ENCODE peak calls at places on chromosomes 13 and 19, in six cellular contexts. P, M, Z, K, H and G are unnamed samples.
A peak's percentile ranks its signal among the peaks of the same experiment; 100 is the strongest.

GRCh38 chr19:6066661-6067646 is 43.3 kb downstream of the RFX2 start:
- DNase-seq in K (peak; percentile 95), H (peak; percentile 99), Z (no peak), M (peak; percentile 93), P (no peak), G (no peak)

GRCh38 chr19:10155834-10156233 is 36.1 kb upstream of the EIF3G start:
- DNase-seq in M (no peak), P (no peak), K (no peak), H (peak; percentile 82), Z (no peak), G (no peak)

GRCh38 chr13:45941261-45941660 is 89.7 kb upstream of the SIAH3 start:
- DNase-seq in P (no peak), M (no peak), H (no peak), K (no peak), Z (no peak), G (no peak)

GRCh38 chr13:99467764-99468163 is 33.5 kb upstream of the TM9SF2 start:
- DNase-seq in K (no peak), Z (no peak), M (no peak), P (no peak), H (peak; percentile 83), G (no peak)

GRCh38 chr13:40579535-40579934 is 86.9 kb downstream of the FOXO1 start:
- DNase-seq in Z (no peak), M (no peak), H (no peak), K (no peak), P (no peak), G (no peak)

GRCh38 chr19:42441047-42441440 is 1.7 kb downstream of the CXCL17 start:
- DNase-seq in K (no peak), M (no peak), H (peak; percentile 8), Z (no peak), P (no peak), G (no peak)

GRCh38 chr19:14494910-14495677 is 833 bp downstream of the GIPC1 start:
- DNase-seq in K (no peak), Z (no peak), P (no peak), H (peak; percentile 51), M (no peak), G (no peak)

GRCh38 chr13:73075546-73075945 is 16.7 kb downstream of the KLF5 start:
- DNase-seq in K (peak; percentile 51), H (no peak), P (no peak), M (no peak), Z (no peak), G (no peak)

GRCh38 chr19:2488942-2489731 is 13.2 kb downstream of the GADD45B start:
- DNase-seq in H (peak; percentile 82), M (peak; percentile 62), Z (peak; percentile 62), P (no peak), K (peak; percentile 79), G (no peak)

GRCh38 chr13:34578917-34579316 is 363.2 kb upstream of the NBEA start:
- DNase-seq in Z (no peak), K (no peak), H (no peak), P (no peak), M (no peak), G (no peak)

GRCh38 chr19:734716-735115 is 16.2 kb upstream of the MISP start:
- DNase-seq in M (no peak), H (no peak), K (no peak), P (no peak), Z (no peak), G (no peak)

GRCh38 chr19:13211426-13212308 is 61.5 kb downstream of the IER2 start:
- DNase-seq in H (no peak), Z (no peak), P (no peak), M (no peak), K (no peak), G (peak; percentile 35)

GRCh38 chr19:40279120-40279551 is 6.0 kb downstream of the AKT2 start:
- DNase-seq in M (peak; percentile 80), H (peak; percentile 81), K (peak; percentile 49), P (no peak), Z (no peak), G (no peak)

GRCh38 chr19:29837448-29837961 is 25.7 kb downstream of the CCNE1 start:
- DNase-seq in K (no peak), M (no peak), H (no peak), Z (peak; percentile 80), P (no peak), G (no peak)

GRCh38 chr13:113448545-113448884 is 4.8 kb downstream of the ADPRHL1 start:
- DNase-seq in H (no peak), Z (no peak), M (peak; percentile 78), P (no peak), K (no peak), G (peak; percentile 88)

GRCh38 chr13:60612593-60612992 is 215.6 kb downstream of the TDRD3 start:
- DNase-seq in P (no peak), Z (no peak), M (no peak), H (no peak), K (no peak), G (no peak)

GRCh38 chr13:108807841-108808240 is 178.4 kb downstream of the MYO16 start:
- DNase-seq in H (no peak), P (no peak), M (no peak), K (no peak), Z (no peak), G (no peak)

GRCh38 chr19:10544242-10544752 is 593 bp downstream of the ATG4D start:
- DNase-seq in K (no peak), M (peak; percentile 17), P (peak; percentile 26), H (peak; percentile 58), Z (peak; percentile 17), G (peak; percentile 48)

GRCh38 chr19:49690656-49691242 is at the start of gene CPT1C:
- DNase-seq in Z (no peak), K (peak; percentile 73), P (peak; percentile 55), H (peak; percentile 91), M (peak; percentile 83), G (peak; percentile 95)

GRCh38 chr13:69776937-69777336 is 330.7 kb upstream of the ATXN8OS start:
- DNase-seq in K (no peak), Z (no peak), H (no peak), P (no peak), M (no peak), G (no peak)

GRCh38 chr19:52897149-52897935 is at the start of gene ZNF320:
- DNase-seq in M (peak; percentile 97), K (peak; percentile 98), H (peak; percentile 99), P (peak; percentile 81), Z (peak; percentile 7), G (peak; percentile 96)

GRCh38 chr19:46634045-46634655 is 1.9 kb downstream of the GNG8 start:
- DNase-seq in P (peak; percentile 93), M (peak; percentile 65), Z (peak; percentile 89), K (peak; percentile 88), H (peak; percentile 93), G (peak; percentile 93)

GRCh38 chr19:6733338-6734095 is 3.9 kb downstream of the GPR108 start:
- DNase-seq in K (peak; percentile 45), H (no peak), P (no peak), M (no peak), Z (no peak), G (no peak)

GRCh38 chr19:57419439-57419838 is 8.5 kb downstream of the ZNF17 start:
- DNase-seq in H (no peak), Z (no peak), K (no peak), M (no peak), P (no peak), G (no peak)
- H3K9me3 ChIP-seq in H (no peaks in the 10 kb centered on the region), Z (no peaks in the 10 kb centered on the region), K (peaks cover 80% of the 10 kb centered on the region), M (peaks cover 92% of the 10 kb centered on the region), P (peaks cover 71% of the 10 kb centered on the region), G (no peaks in the 10 kb centered on the region)

GRCh38 chr19:19591133-19591825 is 27.2 kb downstream of the PBX4 start:
- DNase-seq in K (no peak), P (peak; percentile 63), M (no peak), H (peak; percentile 98), Z (no peak), G (no peak)
- H3K27ac ChIP-seq in K (peak overlapping the region; percentile 15), P (peak overlapping the region; percentile 89), M (no peak overlapping the region), H (peak overlapping the region; percentile 90), Z (no peak overlapping the region), G (no peak overlapping the region)

DNA sequence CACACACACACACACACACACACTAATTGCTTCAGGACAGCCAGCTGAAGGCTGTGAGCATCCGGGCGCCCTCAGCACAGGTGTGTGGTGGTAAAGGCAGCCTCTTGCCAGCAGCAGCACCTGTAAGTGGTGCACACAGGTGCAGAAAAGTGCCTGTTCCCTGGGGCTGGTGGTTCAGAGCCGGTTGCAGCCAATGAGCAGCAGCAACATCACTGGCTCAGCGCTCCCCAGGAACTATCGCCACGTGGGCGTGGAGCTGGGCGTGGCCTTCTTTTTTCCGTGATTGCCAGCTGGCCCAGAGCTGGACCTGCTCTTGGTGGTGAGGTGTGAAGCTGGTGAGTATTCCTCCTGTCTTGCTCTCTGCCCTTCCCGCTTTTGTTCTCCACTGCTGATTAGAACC is at the start of gene NLRP5:
- DNase-seq in P (no peak), M (no peak), H (no peak), K (no peak), Z (peak; percentile 83), G (no peak)
- H3K9me3 ChIP-seq in P (no peaks in the 10 kb centered on the region), M (peaks cover 6% of the 10 kb centered on the region), H (no peaks in the 10 kb centered on the region), K (no peaks in the 10 kb centered on the region), Z (no peaks in the 10 kb centered on the region), G (peaks cover 4% of the 10 kb centered on the region)

GRCh38 chr13:110138700-110139036 is 168.3 kb downstream of the COL4A1 start:
- DNase-seq in M (no peak), H (no peak), P (no peak), K (no peak), Z (peak; percentile 14), G (no peak)
- H3K27ac ChIP-seq in M (peak overlapping the region; percentile 86), H (no peak overlapping the region), P (no peak overlapping the region), K (peak overlapping the region; percentile 75), Z (peak overlapping the region; percentile 92), G (no peak overlapping the region)

DNA sequence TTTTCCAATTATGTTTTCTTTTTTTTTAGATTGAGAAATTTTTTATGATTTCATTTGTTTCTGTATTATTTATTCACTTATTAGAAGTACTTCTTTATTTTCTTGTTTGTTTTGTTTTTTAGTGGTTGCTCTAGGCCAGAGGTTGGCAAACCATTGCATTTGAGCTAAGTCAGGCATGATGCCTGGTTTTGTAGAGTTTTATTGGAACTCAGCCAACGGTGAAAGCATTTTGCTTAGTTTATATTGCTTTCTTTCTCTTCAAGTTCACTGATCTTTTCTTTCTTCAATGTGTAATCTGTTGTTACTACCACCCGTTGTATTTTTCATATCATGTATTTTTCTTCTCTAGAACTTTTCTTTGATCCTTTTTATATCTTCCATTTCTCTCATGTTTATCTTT is 19.7 kb downstream of the ZNF567 start:
- DNase-seq in P (no peak), M (no peak), K (no peak), Z (no peak), H (peak; percentile 6), G (no peak)
- H3K9me3 ChIP-seq in P (peaks cover 69% of the 10 kb centered on the region), M (peaks cover 97% of the 10 kb centered on the region), K (peaks cover 88% of the 10 kb centered on the region), Z (no peaks in the 10 kb centered on the region), H (peaks cover 4% of the 10 kb centered on the region), G (peaks cover 13% of the 10 kb centered on the region)

GRCh38 chr19:35017507-35017906 is 12.8 kb upstream of the SCN1B start:
- DNase-seq in M (no peak), P (no peak), H (no peak), Z (no peak), K (no peak), G (no peak)
- H3K27ac ChIP-seq in M (no peak overlapping the region), P (no peak overlapping the region), H (no peak overlapping the region), Z (no peak overlapping the region), K (no peak overlapping the region), G (no peak overlapping the region)

GRCh38 chr19:21317821-21318220 is 11.4 kb downstream of the ZNF708 start:
- DNase-seq in P (no peak), M (no peak), Z (no peak), H (no peak), K (no peak), G (peak; percentile 55)
- H3K9me3 ChIP-seq in P (peaks cover 57% of the 10 kb centered on the region), M (no peaks in the 10 kb centered on the region), Z (no peaks in the 10 kb centered on the region), H (no peaks in the 10 kb centered on the region), K (peaks cover 14% of the 10 kb centered on the region), G (no peaks in the 10 kb centered on the region)